ENCODE peak calls at places on chromosome 12, in six cellular contexts. Y is uterus, T is body of pancreas, Q is psoas muscle, I is ovary, K is MM.1S. U is an unnamed sample. For H3K27me3, the result is how much of the 10 kb centered on the place peaks cover.

GRCh38 chr12:11901687-11902524 is 168.8 kb upstream of the BCL2L14 start:
- DNase-seq in Y (no peak), T (no peak), Q (no peak), I (no peak), K (peak), U (no peak)

GRCh38 chr12:72432037-72432604 is 160.0 kb downstream of the TRHDE start:
- DNase-seq in Y (no peak), T (peak), Q (no peak), I (no peak), K (no peak), U (peak)

GRCh38 chr12:87667378-87667777 is 361.8 kb downstream of the C12orf50 start:
- DNase-seq in Y (no peak), T (no peak), Q (no peak), I (no peak), K (peak), U (no peak)

GRCh38 chr12:110200124-110200417 is 75.9 kb downstream of the IFT81 start:
- DNase-seq in Y (no peak), T (no peak), Q (no peak), I (no peak), K (no peak), U (no peak)

GRCh38 chr12:64220046-64220445 is 2.0 kb downstream of the KICS2 start:
- DNase-seq in Y (no peak), T (no peak), Q (no peak), I (no peak), K (no peak), U (no peak)

GRCh38 chr12:83106873-83107272 is 420.2 kb downstream of the TMTC2 start:
- DNase-seq in Y (no peak), T (no peak), Q (no peak), I (no peak), K (no peak), U (no peak)

GRCh38 chr12:1993341-1993740 is 10.9 kb downstream of the DCP1B start:
- DNase-seq in Y (no peak), T (no peak), Q (no peak), I (no peak), K (no peak), U (no peak)

GRCh38 chr12:14086838-14087237 is 105.4 kb upstream of the GRIN2B start:
- DNase-seq in Y (no peak), T (no peak), Q (no peak), I (no peak), K (no peak), U (no peak)

GRCh38 chr12:91216871-91217270 is 34.3 kb upstream of the DCN start:
- DNase-seq in Y (no peak), T (no peak), Q (no peak), I (no peak), K (no peak), U (no peak)

GRCh38 chr12:32504626-32505025 is 105.3 kb downstream of the FGD4 start:
- DNase-seq in Y (no peak), T (no peak), Q (no peak), I (no peak), K (no peak), U (no peak)

GRCh38 chr12:7130791-7131501 is 775 bp downstream of the CLSTN3 start:
- DNase-seq in Y (peak), T (peak), Q (peak), I (peak), K (peak), U (peak)

GRCh38 chr12:75550906-75551305 is 39.5 kb upstream of the KRR1 start:
- DNase-seq in Y (no peak), T (no peak), Q (no peak), I (no peak), K (no peak), U (no peak)

GRCh38 chr12:121980211-121980891 is 41.3 kb upstream of the BCL7A start:
- DNase-seq in Y (no peak), T (no peak), Q (no peak), I (no peak), K (no peak), U (no peak)

GRCh38 chr12:88646824-88647223 is 66.6 kb upstream of the KITLG start:
- DNase-seq in Y (no peak), T (no peak), Q (no peak), I (no peak), K (no peak), U (no peak)

GRCh38 chr12:55659486-55660385 is 23.0 kb downstream of the OR10P1 start:
- DNase-seq in Y (no peak), T (no peak), Q (no peak), I (peak), K (no peak), U (peak)

GRCh38 chr12:131092911-131093901 is 139.5 kb downstream of the ADGRD1 start:
- DNase-seq in Y (peak), T (peak), Q (peak), I (peak), K (peak), U (no peak)

GRCh38 chr12:131494141-131494733 is 216.7 kb upstream of the SFSWAP start:
- DNase-seq in Y (no peak), T (no peak), Q (no peak), I (no peak), K (no peak), U (no peak)

GRCh38 chr12:130424858-130425697 is 87.4 kb downstream of the PIWIL1 start:
- DNase-seq in Y (no peak), T (peak), Q (no peak), I (no peak), K (no peak), U (no peak)

GRCh38 chr12:111149299-111149698 is 219.6 kb downstream of the PHETA1 start:
- DNase-seq in Y (no peak), T (no peak), Q (no peak), I (no peak), K (no peak), U (no peak)

GRCh38 chr12:65016881-65017650 is 104.0 kb downstream of the WIF1 start:
- DNase-seq in Y (no peak), T (no peak), Q (no peak), I (no peak), K (no peak), U (no peak)

GRCh38 chr12:39235990-39236767 is 206.7 kb downstream of the KIF21A start:
- DNase-seq in Y (no peak), T (no peak), Q (no peak), I (no peak), K (no peak), U (no peak)

GRCh38 chr12:118456741-118457140 is 80.4 kb downstream of the SUDS3 start:
- DNase-seq in Y (no peak), T (no peak), Q (no peak), I (no peak), K (no peak), U (no peak)

GRCh38 chr12:63144556-63144955 is 6.4 kb downstream of the AVPR1A start:
- DNase-seq in Y (no peak), T (no peak), Q (no peak), I (no peak), K (no peak), U (no peak)

GRCh38 chr12:16504200-16504599 is 101.8 kb downstream of the LMO3 start:
- DNase-seq in Y (no peak), T (no peak), Q (no peak), I (no peak), K (no peak), U (no peak)

GRCh38 chr12:122672515-122672914 is 30.6 kb downstream of the HCAR2 start:
- DNase-seq in Y (no peak), T (no peak), Q (no peak), I (no peak), K (no peak), U (no peak)

GRCh38 chr12:14828896-14829295 is 14.4 kb downstream of the ART4 start:
- DNase-seq in Y (no peak), T (no peak), Q (no peak), I (no peak), K (peak), U (no peak)

GRCh38 chr12:39623919-39624318 is 4.3 kb upstream of the ABCD2 start:
- DNase-seq in Y (no peak), T (no peak), Q (no peak), I (no peak), K (no peak), U (no peak)

GRCh38 chr12:77273898-77274297 is 208.5 kb upstream of the E2F7 start:
- DNase-seq in Y (no peak), T (no peak), Q (no peak), I (no peak), K (no peak), U (no peak)

GRCh38 chr12:49019435-49020317 is 1.1 kb upstream of the PRKAG1 start:
- DNase-seq in Y (no peak), T (no peak), Q (no peak), I (peak), K (peak), U (peak)
- TF ChIP-seq CTCF in Y (no peak), T (no peak), Q (no peak), I (no peak), K (peak), U (peak)

DNA sequence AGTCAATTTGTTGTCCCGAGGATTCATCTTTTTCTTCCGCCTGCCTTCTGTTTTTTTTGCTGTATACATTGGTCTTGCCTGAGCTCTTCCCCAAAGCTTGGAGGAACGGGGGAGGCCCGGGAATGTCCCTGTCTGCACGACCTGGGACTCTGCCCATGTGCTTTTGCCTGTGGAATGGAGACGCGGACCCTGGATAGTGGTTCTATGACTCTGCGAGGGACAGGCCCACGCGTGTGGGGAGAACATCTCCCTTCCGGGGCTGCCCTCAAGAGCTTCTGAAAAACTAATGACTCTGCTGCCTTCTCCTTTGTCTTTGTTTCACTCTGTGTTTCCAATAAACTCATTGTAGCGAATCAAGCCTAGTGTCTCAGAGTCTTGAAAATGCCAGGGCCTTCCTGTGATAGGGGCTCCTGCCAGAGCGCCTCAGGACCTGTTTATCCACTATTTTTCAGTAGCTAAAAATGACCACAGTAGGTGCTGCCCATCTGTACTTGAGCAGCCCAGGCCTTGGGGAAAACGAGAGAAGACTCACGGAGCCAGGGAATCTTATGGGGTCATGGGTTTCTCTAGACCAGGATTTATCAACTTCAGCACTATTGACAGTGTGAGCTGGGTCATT is 12.3 kb downstream of the KRT83 start:
- DNase-seq in Y (no peak), T (no peak), Q (no peak), I (no peak), K (no peak), U (no peak)
- H3K27me3 ChIP-seq in Y (under half), T (under half), Q (under half), I (under half), K (half or more), U (under half)

GRCh38 chr12:29891792-29892191 is 108.0 kb upstream of the TMTC1 start:
- DNase-seq in Y (no peak), T (no peak), Q (no peak), I (no peak), K (no peak), U (no peak)

GRCh38 chr12:29893002-29893401 is 109.3 kb upstream of the TMTC1 start:
- DNase-seq in Y (no peak), T (no peak), Q (no peak), I (no peak), K (no peak), U (no peak)

GRCh38 chr12:29888777-29889176 is 105.0 kb upstream of the TMTC1 start:
- DNase-seq in Y (no peak), T (no peak), Q (no peak), I (no peak), K (no peak), U (no peak)

DNA sequence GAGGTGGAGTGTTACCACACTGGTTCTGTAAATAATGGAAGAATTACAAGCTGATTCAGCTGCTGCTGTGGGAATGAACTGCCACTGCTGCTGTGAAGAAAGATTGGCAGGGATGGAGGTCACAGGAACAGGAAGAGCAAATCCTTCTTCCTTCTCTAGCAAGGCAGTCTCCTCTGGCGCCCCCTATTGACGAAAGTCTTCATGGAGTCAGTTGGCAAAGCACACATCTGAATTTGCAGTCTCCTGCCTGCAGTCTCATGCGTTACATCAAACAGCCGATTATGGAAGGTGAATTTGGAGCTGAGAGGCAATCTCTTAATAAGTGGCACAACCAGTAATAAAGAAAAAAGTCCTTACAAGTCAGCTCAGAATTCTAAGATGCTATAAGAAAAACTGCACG is 106.0 kb upstream of the TMTC1 start:
- DNase-seq in Y (no peak), T (peak), Q (peak), I (no peak), K (no peak), U (no peak)
- TF ChIP-seq CTCF in Y (no peak), T (no peak), Q (peak), I (no peak), K (peak), U (no peak)

GRCh38 chr12:53985900-53986685 is 1.1 kb downstream of the HOXC10 start:
- DNase-seq in Y (no peak), T (no peak), Q (no peak), I (no peak), K (no peak), U (no peak)

GRCh38 chr12:53984901-53985357 is at the start of gene HOXC10:
- DNase-seq in Y (peak), T (peak), Q (peak), I (peak), K (peak), U (peak)

GRCh38 chr12:53985358-53985899 is 483 bp downstream of the HOXC10 start:
- DNase-seq in Y (no peak), T (no peak), Q (no peak), I (no peak), K (no peak), U (no peak)

GRCh38 chr12:53987748-53988147 is 2.8 kb downstream of the HOXC10 start:
- DNase-seq in Y (no peak), T (no peak), Q (no peak), I (no peak), K (no peak), U (no peak)

DNA sequence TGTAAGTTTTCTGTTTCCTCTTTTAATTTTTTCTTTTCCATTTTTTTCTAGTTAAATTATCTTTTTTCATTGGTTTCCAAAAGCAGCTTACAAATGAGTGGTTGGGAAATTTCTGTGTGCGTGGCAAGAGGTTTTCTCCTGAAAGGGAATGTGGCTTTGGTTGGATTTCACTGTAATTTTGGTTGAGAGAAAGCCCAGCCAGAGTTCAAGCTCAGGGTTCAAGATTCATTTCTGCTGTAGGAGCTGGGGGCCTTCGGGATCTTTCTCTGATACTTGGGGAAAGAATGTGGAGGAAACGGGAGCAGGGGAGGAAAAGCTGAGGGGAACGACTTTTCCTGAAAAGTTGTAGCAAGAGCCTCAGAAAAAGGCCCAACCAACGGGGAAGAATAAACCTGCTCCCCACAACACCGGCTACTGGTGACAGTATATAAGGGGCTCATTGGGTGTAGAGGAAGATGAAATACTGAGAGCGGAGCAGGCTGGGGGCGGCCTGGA is 1.8 kb downstream of the HOXC10 start:
- DNase-seq in Y (no peak), T (no peak), Q (no peak), I (no peak), K (no peak), U (no peak)
- H3K27me3 ChIP-seq in Y (under half), T (under half), Q (under half), I (under half), K (half or more), U (under half)

GRCh38 chr12:45655186-45655585 is 74.3 kb upstream of the ARID2 start:
- DNase-seq in Y (no peak), T (no peak), Q (no peak), I (no peak), K (no peak), U (peak)
- TF ChIP-seq CTCF in Y (no peak), T (no peak), Q (no peak), I (no peak), K (no peak), U (peak)

DNA sequence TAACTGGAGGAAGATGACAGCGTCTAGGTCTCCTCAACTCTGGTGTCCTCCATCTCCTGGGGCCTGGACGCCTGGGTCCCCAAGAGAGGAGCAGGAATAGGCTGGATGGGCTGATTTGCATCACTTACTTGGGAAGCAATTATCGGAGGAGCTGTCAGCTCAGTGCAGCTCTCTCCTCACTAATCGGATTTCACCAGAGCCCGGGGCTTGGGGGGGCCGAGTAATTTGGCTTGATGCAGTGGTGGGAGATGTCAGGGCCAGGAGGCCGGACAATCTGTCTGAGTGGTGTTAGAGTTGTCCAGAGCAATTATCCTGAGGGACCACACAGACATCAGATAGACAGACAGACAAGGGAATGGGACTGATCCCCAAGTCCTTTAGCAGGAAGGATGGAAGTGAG is 4.7 kb upstream of the SMUG1 start:
- DNase-seq in Y (no peak), T (no peak), Q (no peak), I (no peak), K (no peak), U (no peak)
- H3K27me3 ChIP-seq in Y (under half), T (under half), Q (under half), I (under half), K (half or more), U (under half)

GRCh38 chr12:113359939-113360748 is 1.8 kb downstream of the PLBD2 start:
- DNase-seq in Y (peak), T (no peak), Q (peak), I (no peak), K (no peak), U (no peak)
- TF ChIP-seq CTCF in Y (no peak), T (no peak), Q (no peak), I (no peak), K (no peak), U (peak)

GRCh38 chr12:100360450-100360849 is 3.6 kb downstream of the SLC17A8 start:
- DNase-seq in Y (no peak), T (no peak), Q (no peak), I (no peak), K (no peak), U (no peak)
- H3K27me3 ChIP-seq in Y (under half), T (under half), Q (under half), I (under half), K (under half), U (under half)

U was measured in Caco-2.